ENCODE peak calls at places on chromosomes 4 and X, in six cellular contexts. R, Z, V, K, M and S are unnamed samples.

GRCh38 chr4:70583952-70584834 is 7.9 kb upstream of the AMBN start:
- DNase-seq in K (peak), V (no peak), Z (no peak), R (no peak), M (no peak), S (no peak)

GRCh38 chr4:100984901-100985300 is 362.4 kb downstream of the PPP3CA start:
- DNase-seq in Z (no peak), M (peak), R (no peak), V (peak), K (no peak), S (peak)

GRCh38 chr4:9988349-9988748 is 32.9 kb downstream of the SLC2A9 start:
- DNase-seq in V (no peak), R (no peak), K (no peak), Z (no peak), M (no peak), S (no peak)

GRCh38 chr4:6749340-6750171 is 33.0 kb upstream of the KIAA0232 start:
- DNase-seq in K (peak), R (peak), M (peak), Z (no peak), V (no peak), S (peak)

GRCh38 chr4:21387683-21388082 is 560.9 kb downstream of the KCNIP4 start:
- DNase-seq in V (no peak), R (no peak), Z (no peak), K (no peak), M (no peak), S (no peak)

GRCh38 chrX:119655125-119655524 is 37.8 kb downstream of the SEPTIN6 start:
- DNase-seq in R (no peak), M (peak), Z (no peak), K (peak), V (peak), S (peak)

GRCh38 chrX:48769230-48769629 is 7.7 kb downstream of the GLOD5 start:
- DNase-seq in K (no peak), V (no peak), M (no peak), R (no peak), Z (no peak), S (no peak)

GRCh38 chr4:53273726-53274125 is 92.1 kb downstream of the SCFD2 start:
- DNase-seq in R (no peak), K (no peak), Z (no peak), V (no peak), M (peak), S (peak)

GRCh38 chr4:129254526-129254925 is 158.6 kb downstream of the C4orf33 start:
- DNase-seq in Z (no peak), V (no peak), K (no peak), M (peak), R (no peak), S (no peak)

GRCh38 chr4:92236907-92237306 is 66.9 kb upstream of the GRID2 start:
- DNase-seq in M (peak), R (no peak), K (no peak), V (peak), Z (no peak), S (peak)

GRCh38 chr4:7121861-7122653 is 54.2 kb upstream of the GRPEL1 start:
- DNase-seq in R (no peak), M (no peak), Z (no peak), V (no peak), K (no peak), S (no peak)

GRCh38 chrX:46444011-46444410 is 101.2 kb downstream of the ZNF674 start:
- DNase-seq in Z (no peak), K (peak), V (peak), M (peak), R (no peak), S (peak)

GRCh38 chrX:10634681-10635161 is 14.3 kb upstream of the MID1 start:
- DNase-seq in V (peak), M (peak), K (peak), R (no peak), Z (no peak), S (peak)

GRCh38 chrX:80841259-80841658 is 31.6 kb upstream of the BRWD3 start:
- DNase-seq in M (no peak), R (no peak), Z (no peak), V (no peak), K (no peak), S (no peak)

GRCh38 chrX:43970528-43970927 is 2.7 kb downstream of the NDP start:
- DNase-seq in M (peak), V (no peak), K (peak), R (no peak), Z (no peak), S (no peak)

GRCh38 chr4:68872442-68873217 is 56.8 kb downstream of the UGT2B10 start:
- DNase-seq in Z (no peak), K (no peak), R (no peak), V (no peak), M (no peak), S (peak)

GRCh38 chrX:13855689-13856425 is 39.0 kb upstream of the GPM6B start:
- DNase-seq in K (no peak), R (no peak), Z (no peak), M (peak), V (no peak), S (peak)
- H3K4me3 ChIP-seq in K (no peak), R (no peak), Z (no peak), M (no peak), V (no peak), S (no peak)

DNA sequence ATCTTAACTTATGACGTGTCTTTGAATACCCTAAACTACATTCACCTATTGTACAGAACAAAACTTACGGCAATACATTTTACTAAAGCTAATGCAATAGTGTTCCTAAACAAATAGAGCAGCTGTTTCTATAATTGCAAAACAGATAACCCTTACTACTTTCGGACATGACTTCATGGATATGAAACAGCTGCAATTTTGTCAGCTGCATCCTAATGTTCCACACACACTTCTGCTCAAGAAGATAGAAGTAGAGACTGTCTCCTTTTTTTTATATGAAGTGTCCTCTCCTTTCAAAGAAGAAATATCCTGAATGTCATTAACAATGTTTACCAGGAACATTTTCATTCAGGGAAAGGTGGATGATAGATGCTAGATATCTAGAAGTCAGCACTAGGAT is 174.8 kb downstream of the ACTRT1 start:
- DNase-seq in R (no peak), V (no peak), K (no peak), M (no peak), Z (no peak), S (no peak)
- H3K4me3 ChIP-seq in R (no peak), V (no peak), K (no peak), M (no peak), Z (no peak), S (no peak)

DNA sequence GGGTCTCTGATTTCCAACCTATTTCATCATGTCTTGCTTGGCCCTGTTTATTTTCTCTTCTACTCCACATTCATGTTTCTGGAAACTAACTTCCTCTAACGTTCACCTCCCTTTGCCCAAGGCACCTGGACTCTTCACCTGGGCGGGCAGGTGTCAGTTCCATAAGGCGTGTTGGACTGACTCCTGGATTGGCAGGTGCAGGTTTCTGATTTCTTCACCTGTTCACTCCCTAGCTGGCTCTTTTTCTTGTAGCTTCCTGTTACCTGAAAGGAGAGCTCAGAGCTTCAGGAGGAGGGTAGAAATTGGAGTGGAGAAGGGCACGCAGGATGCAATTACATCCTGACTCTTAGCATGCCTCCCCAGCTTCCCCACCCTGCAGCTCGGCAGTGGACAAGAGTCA is 350.8 kb upstream of the KLF3 start:
- DNase-seq in R (no peak), K (no peak), V (no peak), M (no peak), Z (no peak), S (no peak)
- H3K4me3 ChIP-seq in R (no peak), K (no peak), V (no peak), M (no peak), Z (no peak), S (no peak)

GRCh38 chr4:2837110-2837903 is 6.3 kb upstream of the ADD1 start:
- DNase-seq in V (no peak), Z (no peak), R (no peak), K (no peak), M (no peak), S (no peak)
- H3K4me3 ChIP-seq in V (no peak), Z (peak), R (no peak), K (no peak), M (no peak), S (peak)

GRCh38 chrX:40644175-40644574 is 3.2 kb downstream of the CXorf38 start:
- DNase-seq in K (no peak), R (peak), Z (peak), V (no peak), M (peak), S (peak)

GRCh38 chrX:40646489-40647306 is 663 bp downstream of the CXorf38 start:
- DNase-seq in R (peak), M (peak), K (peak), Z (peak), V (no peak), S (peak)

GRCh38 chrX:40647307-40648197 is at the start of gene CXorf38:
- DNase-seq in M (peak), R (peak), V (peak), Z (peak), K (peak), S (peak)

DNA sequence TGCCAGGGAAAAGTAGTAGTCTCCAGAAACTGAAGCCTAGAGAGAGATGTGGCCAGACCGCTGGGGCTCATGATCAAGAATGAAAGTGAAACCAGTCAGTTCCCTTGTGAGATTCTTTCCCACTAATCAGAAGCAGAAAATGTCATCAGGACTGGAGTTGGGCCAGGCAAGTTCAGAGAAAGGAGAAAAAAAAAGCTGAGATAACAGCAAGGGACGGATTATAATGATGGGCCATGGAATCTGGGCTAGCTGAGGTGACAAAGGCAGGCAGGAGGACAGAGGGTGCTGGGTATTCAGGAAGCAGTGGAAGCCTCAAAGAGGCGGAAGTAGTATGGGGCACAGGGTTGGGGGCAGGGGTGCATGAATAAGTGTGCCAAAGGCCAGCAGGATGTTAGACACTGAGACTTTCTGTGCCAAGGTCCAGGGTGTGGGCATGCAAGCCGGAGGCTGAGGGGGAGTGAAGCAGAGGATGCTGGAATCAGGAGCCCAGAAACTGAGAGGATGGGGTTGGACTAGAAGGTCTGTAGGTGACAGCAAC is 2.5 kb downstream of the CXorf38 start:
- DNase-seq in R (peak), K (peak), V (no peak), M (peak), Z (peak), S (peak)
- H3K4me3 ChIP-seq in R (peak), K (peak), V (peak), M (peak), Z (peak), S (peak)

GRCh38 chr4:151198748-151199147 is 78.2 kb upstream of the PRSS48 start:
- DNase-seq in K (no peak), R (no peak), M (peak), Z (no peak), V (no peak), S (peak)
- H3K4me3 ChIP-seq in K (no peak), R (no peak), M (no peak), Z (no peak), V (no peak), S (no peak)